ENCODE peak calls at places on chromosomes 5 and 9, in ten cellular contexts. X is upper lobe of right lung, K is astrocyte of the cerebellum, R is brain microvascular endothelial cell, H is gastrocnemius medialis, Q is heart right ventricle, F is lower leg skin, N is left ventricle myocardium inferior, J is cardiac fibroblast, Z is AG04450. A is an unnamed sample.

GRCh38 chr9:83032065-83032625 is 30.8 kb downstream of the RASEF start:
- DNase-seq in J (no peak), R (no peak), F (no peak), X (no peak), K (no peak), Q (no peak), N (no peak), Z (no peak), H (no peak), A (no peak)

GRCh38 chr9:124782661-124783574 is 6.0 kb downstream of the OLFML2A start:
- DNase-seq in F (no peak), K (no peak), H (no peak), X (peak; percentile 51), J (no peak), R (no peak), Z (no peak), N (no peak), Q (no peak), A (no peak)

GRCh38 chr5:173010547-173011464 is 27.2 kb downstream of the ATP6V0E1 start:
- DNase-seq in H (peak; percentile 64), F (peak; percentile 43), X (peak; percentile 77), J (peak; percentile 48), Q (peak; percentile 54), R (no peak), Z (no peak), K (no peak), N (peak; percentile 64), A (peak; percentile 38)

GRCh38 chr9:69180670-69181069 is 6.6 kb downstream of the TJP2 start:
- DNase-seq in J (peak; percentile 94), X (no peak), Q (no peak), H (no peak), F (peak; percentile 67), K (peak; percentile 77), Z (peak; percentile 92), R (peak; percentile 99), N (no peak), A (peak; percentile 98)

GRCh38 chr5:172868924-172869565 is 35.0 kb downstream of the ERGIC1 start:
- DNase-seq in J (peak; percentile 93), N (peak; percentile 81), K (peak; percentile 79), R (peak; percentile 93), Z (no peak), X (peak; percentile 89), Q (peak; percentile 80), H (peak; percentile 94), F (peak; percentile 84), A (peak; percentile 92)

GRCh38 chr5:122163151-122164069 is 34.1 kb downstream of the ZNF474 start:
- DNase-seq in Z (peak; percentile 73), X (no peak), K (peak; percentile 95), R (peak; percentile 91), Q (no peak), H (no peak), N (no peak), F (peak; percentile 66), J (peak; percentile 85), A (peak; percentile 85)

GRCh38 chr5:99973779-99974178 is 561.4 kb upstream of the FAM174A start:
- DNase-seq in F (no peak), Q (no peak), N (no peak), H (no peak), K (no peak), J (no peak), Z (no peak), X (no peak), R (no peak), A (no peak)

GRCh38 chr5:147743686-147744332 is 38.7 kb downstream of the JAKMIP2 start:
- DNase-seq in R (no peak), N (no peak), Q (no peak), F (no peak), J (peak; percentile 4), H (no peak), K (peak; percentile 24), X (no peak), Z (no peak), A (peak; percentile 47)

GRCh38 chr5:150485770-150486401 is 22.0 kb upstream of the NDST1 start:
- DNase-seq in N (peak; percentile 72), Q (peak; percentile 78), X (peak; percentile 88), H (no peak), F (no peak), R (no peak), K (no peak), J (peak; percentile 66), Z (no peak), A (peak; percentile 57)

GRCh38 chr9:128072144-128073021 is 4.4 kb downstream of the SLC25A25 start:
- DNase-seq in H (no peak), J (peak; percentile 87), Q (no peak), F (peak; percentile 91), R (peak; percentile 43), K (peak; percentile 54), N (peak; percentile 69), Z (no peak), X (peak; percentile 74), A (peak; percentile 80)

GRCh38 chr9:108855888-108856287 is at the start of gene ACTL7B:
- DNase-seq in K (no peak), H (no peak), X (no peak), R (no peak), Z (no peak), Q (no peak), F (no peak), N (no peak), J (no peak), A (no peak)
- H3K4me3 ChIP-seq in K (no peak within 1 kb of the TSS), H (no peak within 1 kb of the TSS), X (no peak within 1 kb of the TSS), R (no peak within 1 kb of the TSS), Z (no peak within 1 kb of the TSS), Q (no peak within 1 kb of the TSS), F (no peak within 1 kb of the TSS), N (no peak within 1 kb of the TSS), J (no peak within 1 kb of the TSS), A (no peak within 1 kb of the TSS)

DNA sequence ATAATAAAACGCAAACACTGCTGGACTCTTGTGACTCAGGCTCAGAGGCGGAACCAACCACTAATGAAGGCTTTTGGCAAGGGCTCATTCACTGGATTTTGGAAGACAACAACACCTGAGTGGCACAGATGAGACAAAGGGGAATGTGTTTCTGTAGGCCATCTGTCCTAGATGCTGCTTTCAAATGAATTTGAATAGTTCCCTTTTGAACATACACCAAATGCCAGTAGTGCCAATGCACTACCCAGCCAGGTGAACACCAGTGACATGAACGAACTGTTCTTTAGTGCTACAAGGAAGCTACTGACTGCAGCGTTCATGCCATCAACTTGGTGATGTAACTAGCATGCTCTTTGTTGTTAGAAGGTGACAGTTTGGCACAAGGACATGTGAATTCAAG is 173.8 kb downstream of the SLC24A2 start:
- DNase-seq in H (no peak), N (no peak), R (no peak), J (no peak), F (no peak), K (no peak), X (no peak), Z (no peak), Q (no peak), A (no peak)
- TF ChIP-seq CTCF in H (no peak), N (no peak), R (no peak), J (no peak), F (no peak), K (no peak), X (no peak), Z (no peak), Q (no peak), A (no peak)

GRCh38 chr5:56851258-56851941 is 36.1 kb downstream of the MAP3K1 start:
- DNase-seq in J (peak; percentile 28), H (no peak), R (peak; percentile 31), K (peak; percentile 15), X (no peak), F (no peak), Z (no peak), N (no peak), Q (no peak), A (peak; percentile 76)
- H3K4me3 ChIP-seq in J (no peak overlapping the region), H (no peak overlapping the region), R (no peak overlapping the region), K (no peak overlapping the region), X (no peak overlapping the region), F (no peak overlapping the region), Z (no peak overlapping the region), N (no peak overlapping the region), Q (no peak overlapping the region), A (no peak overlapping the region)

GRCh38 chr9:106653111-106653697 is 209.8 kb upstream of the ZNF462 start:
- DNase-seq in H (peak; percentile 8), J (peak; percentile 50), F (peak; percentile 14), Q (no peak), X (no peak), R (no peak), N (no peak), K (no peak), Z (no peak), A (no peak)

GRCh38 chr9:106649664-106650063 is 213.3 kb upstream of the ZNF462 start:
- DNase-seq in H (no peak), X (no peak), K (no peak), R (no peak), N (no peak), Z (no peak), Q (no peak), F (no peak), J (no peak), A (no peak)

GRCh38 chr9:106643211-106643930 is 219.6 kb upstream of the ZNF462 start:
- DNase-seq in K (no peak), N (no peak), Q (no peak), J (no peak), R (no peak), X (no peak), H (no peak), F (no peak), Z (no peak), A (no peak)

GRCh38 chr9:106644661-106645060 is 218.3 kb upstream of the ZNF462 start:
- DNase-seq in R (no peak), F (no peak), X (no peak), K (no peak), Q (no peak), J (no peak), H (no peak), N (no peak), Z (no peak), A (no peak)

GRCh38 chr9:106648799-106649198 is 214.2 kb upstream of the ZNF462 start:
- DNase-seq in Z (no peak), K (no peak), J (peak; percentile 49), R (no peak), N (no peak), H (no peak), X (no peak), F (no peak), Q (no peak), A (peak; percentile 62)
- TF ChIP-seq CTCF in Z (peak; percentile 29), K (no peak), J (peak; percentile 26), R (peak; percentile 23), N (peak; percentile 43), H (no peak), X (peak; percentile 16), F (no peak), Q (peak; percentile 46), A (peak; percentile 55)

GRCh38 chr9:33751536-33752129 is 43.7 kb upstream of the PRSS3 start:
- DNase-seq in F (no peak), K (no peak), X (no peak), R (no peak), N (no peak), J (no peak), Q (no peak), H (no peak), Z (no peak), A (no peak)
- H3K4me3 ChIP-seq in F (no peak overlapping the region), K (no peak overlapping the region), X (no peak overlapping the region), R (peak overlapping the region; percentile 58), N (no peak overlapping the region), J (peak overlapping the region; percentile 82), Q (no peak overlapping the region), H (no peak overlapping the region), Z (no peak overlapping the region), A (peak overlapping the region; percentile 59)

DNA sequence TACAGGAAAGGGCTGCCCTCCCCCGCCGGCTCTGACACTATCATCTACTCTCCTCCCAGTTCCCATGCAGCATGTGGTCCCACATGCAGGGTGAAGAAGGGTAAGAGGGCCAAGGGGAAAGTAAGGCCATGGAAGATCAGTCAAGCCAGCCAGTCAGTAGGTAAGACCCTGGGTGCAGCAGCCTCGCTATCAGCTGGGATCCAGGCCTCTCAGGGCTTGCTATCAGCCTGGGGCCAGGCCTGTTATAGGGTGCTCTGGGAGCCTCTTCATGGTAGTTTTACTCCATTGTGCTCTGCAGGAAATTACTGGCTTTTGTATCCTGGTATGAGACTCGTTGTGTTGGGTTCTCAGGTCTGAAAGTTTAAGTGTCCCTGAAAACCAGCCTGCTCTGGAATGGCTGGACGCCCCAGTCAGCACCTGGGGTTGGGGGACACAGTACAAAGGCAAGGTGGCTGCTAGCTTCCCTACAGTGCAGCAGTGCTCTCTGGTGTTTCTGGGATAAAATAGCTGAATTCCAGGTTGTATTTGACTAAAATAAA is 21.4 kb downstream of the SLC22A4 start:
- DNase-seq in X (no peak), K (no peak), J (no peak), R (no peak), F (no peak), H (no peak), Q (no peak), N (no peak), Z (no peak), A (no peak)
- TF ChIP-seq CTCF in X (no peak), K (peak; percentile 9), J (no peak), R (peak; percentile 25), F (no peak), H (no peak), Q (no peak), N (no peak), Z (no peak), A (peak; percentile 10)